ENCODE peak calls at places on chromosomes 6 and 20, in eight cellular contexts. E is HEK293T; O is stimulated activated CD4-positive, alpha-beta T cell treated with anti-CD3 and anti-CD28 coated beads, Interleukin-15, amount 100 ng/mL, for 24 hours; W is EL; P is glomerular endothelial cell; F is right cardiac atrium; J is AG09319; A is MCF 10A. I is an unnamed sample.

GRCh38 chr6:90226257-90226656 is 70.4 kb downstream of the BACH2 start:
- DNase-seq in E (no peak), O (no peak), W (no peak), P (no peak), F (no peak), J (no peak), A (no peak), I (no peak)

GRCh38 chr20:60055740-60056139 is 97.5 kb downstream of the CDH26 start:
- DNase-seq in E (no peak), O (peak), W (peak), P (no peak), F (peak), J (no peak), A (no peak), I (no peak)

GRCh38 chr6:44021628-44022295 is 105.5 kb downstream of the MRPL14 start:
- DNase-seq in E (no peak), O (no peak), W (no peak), P (no peak), F (no peak), J (no peak), A (no peak), I (no peak)

GRCh38 chr6:27593200-27593818 is 120.4 kb upstream of the ZNF184 start:
- DNase-seq in E (no peak), O (no peak), W (peak), P (no peak), F (no peak), J (no peak), A (no peak), I (no peak)

GRCh38 chr20:1536893-1537730 is 20.4 kb downstream of the SIRPD start:
- DNase-seq in E (no peak), O (no peak), W (no peak), P (no peak), F (peak), J (no peak), A (no peak), I (no peak)

GRCh38 chr6:169161572-169162167 is 92.0 kb downstream of the THBS2 start:
- DNase-seq in E (no peak), O (no peak), W (peak), P (no peak), F (peak), J (no peak), A (no peak), I (no peak)

GRCh38 chr6:7561153-7561964 is 19.9 kb downstream of the DSP start:
- DNase-seq in E (no peak), O (no peak), W (no peak), P (no peak), F (no peak), J (no peak), A (peak), I (no peak)

GRCh38 chr6:108359901-108360882 is 65.3 kb downstream of the AFG1L start:
- DNase-seq in E (no peak), O (no peak), W (peak), P (no peak), F (no peak), J (no peak), A (no peak), I (no peak)

GRCh38 chr6:10540073-10540746 is 19.1 kb downstream of the GCNT2 start:
- DNase-seq in E (no peak), O (no peak), W (no peak), P (no peak), F (no peak), J (no peak), A (no peak), I (no peak)

GRCh38 chr6:167573461-167574215 is 248.8 kb downstream of the TTLL2 start:
- DNase-seq in E (no peak), O (no peak), W (no peak), P (no peak), F (no peak), J (no peak), A (no peak), I (no peak)

GRCh38 chr6:28653876-28654275 is 128.2 kb downstream of the GPX5 start:
- DNase-seq in E (no peak), O (no peak), W (no peak), P (no peak), F (no peak), J (no peak), A (peak), I (no peak)

GRCh38 chr6:75524322-75524972 is 30.8 kb upstream of the FILIP1 start:
- DNase-seq in E (peak), O (no peak), W (peak), P (peak), F (no peak), J (peak), A (peak), I (peak)

GRCh38 chr6:149929422-149929821 is 6.5 kb upstream of the RAET1G start:
- DNase-seq in E (peak), O (peak), W (no peak), P (no peak), F (no peak), J (no peak), A (no peak), I (no peak)

GRCh38 chr20:33370296-33370695 is 31.0 kb downstream of the CDK5RAP1 start:
- DNase-seq in E (no peak), O (peak), W (no peak), P (no peak), F (no peak), J (no peak), A (peak), I (no peak)

I was measured in GM04503.